ENCODE peak calls at places on chromosome 14, in eight cellular contexts. A is non-pigmented ciliary epithelial cell; P is activated T-cell treated with anti-CD3 and anti-CD28 coated beads, Interleukin-2, amount 50 U/mL, for 4 hours; I is iPS DF 19.7; Y is adrenal gland; J is stimulated activated CD4-positive, alpha-beta T cell treated with anti-CD3 and anti-CD28 coated beads, TNF-alpha, amount 100 ng/mL, for 4 hours; T is AG09309; L is EL. G is an unnamed sample.
A peak's percentile ranks its signal among the peaks of the same experiment; 100 is the strongest.

GRCh38 chr14:97172644-97173043 is 375.5 kb downstream of the VRK1 start:
- DNase-seq in A (no peak), P (no peak), I (no peak), Y (no peak), J (no peak), T (no peak), L (no peak), G (no peak)

GRCh38 chr14:76710093-76711010 is 50.9 kb upstream of the VASH1 start:
- DNase-seq in A (no peak), P (peak; percentile 9), I (no peak), Y (peak; percentile 41), J (no peak), T (no peak), L (peak; percentile 50), G (peak; percentile 49)

GRCh38 chr14:79583738-79584405 is 627.4 kb downstream of the DIO2 start:
- DNase-seq in A (no peak), P (no peak), I (no peak), Y (no peak), J (no peak), T (peak; percentile 48), L (peak; percentile 90), G (no peak)

GRCh38 chr14:98580131-98580678 is 691.8 kb downstream of the BCL11B start:
- DNase-seq in A (no peak), P (no peak), I (no peak), Y (no peak), J (no peak), T (no peak), L (no peak), G (no peak)

GRCh38 chr14:55448146-55448614 is 7.8 kb upstream of the TBPL2 start:
- DNase-seq in A (peak; percentile 89), P (no peak), I (no peak), Y (peak; percentile 73), J (no peak), T (peak; percentile 96), L (peak; percentile 98), G (no peak)

GRCh38 chr14:51302319-51303030 is 62.4 kb downstream of the TMX1 start:
- DNase-seq in A (no peak), P (no peak), I (no peak), Y (no peak), J (no peak), T (no peak), L (peak; percentile 45), G (no peak)

GRCh38 chr14:91138511-91139359 is 24.9 kb downstream of the DGLUCY start:
- DNase-seq in A (no peak), P (peak; percentile 26), I (no peak), Y (no peak), J (no peak), T (no peak), L (peak; percentile 38), G (peak; percentile 68)

GRCh38 chr14:53929871-53930685 is 26.5 kb downstream of the BMP4 start:
- DNase-seq in A (no peak), P (no peak), I (no peak), Y (peak; percentile 41), J (no peak), T (no peak), L (peak; percentile 65), G (no peak)

GRCh38 chr14:57833304-57833703 is 32.6 kb downstream of the SLC35F4 start:
- DNase-seq in A (peak; percentile 65), P (no peak), I (no peak), Y (peak; percentile 91), J (no peak), T (peak; percentile 87), L (peak; percentile 91), G (no peak)

GRCh38 chr14:39050389-39050788 is 52.6 kb downstream of the SEC23A start:
- DNase-seq in A (peak; percentile 70), P (no peak), I (no peak), Y (peak; percentile 11), J (no peak), T (peak; percentile 52), L (peak; percentile 79), G (no peak)

GRCh38 chr14:29216774-29217232 is 450.2 kb downstream of the FOXG1 start:
- DNase-seq in A (no peak), P (no peak), I (no peak), Y (no peak), J (no peak), T (no peak), L (no peak), G (no peak)

GRCh38 chr14:61540931-61541330 is 154.4 kb upstream of the HIF1A start:
- DNase-seq in A (no peak), P (no peak), I (no peak), Y (no peak), J (no peak), T (no peak), L (no peak), G (no peak)

GRCh38 chr14:94823556-94824341 is 53.8 kb upstream of the GSC start:
- DNase-seq in A (no peak), P (no peak), I (no peak), Y (no peak), J (no peak), T (no peak), L (peak; percentile 31), G (no peak)

GRCh38 chr14:93207468-93208308 is 632 bp downstream of the UBR7 start:
- DNase-seq in A (no peak), P (no peak), I (no peak), Y (peak; percentile 60), J (no peak), T (no peak), L (peak; percentile 76), G (no peak)

GRCh38 chr14:36747411-36748184 is 85.9 kb downstream of the PAX9 start:
- DNase-seq in A (no peak), P (no peak), I (no peak), Y (no peak), J (no peak), T (no peak), L (peak; percentile 14), G (no peak)

GRCh38 chr14:33932526-33933292 is 18.2 kb downstream of the EGLN3 start:
- DNase-seq in A (no peak), P (no peak), I (no peak), Y (no peak), J (no peak), T (no peak), L (no peak), G (no peak)

GRCh38 chr14:67820428-67820881 is 876 bp downstream of the RAD51B start:
- DNase-seq in A (no peak), P (no peak), I (no peak), Y (no peak), J (no peak), T (no peak), L (peak; percentile 66), G (peak; percentile 60)

GRCh38 chr14:30996892-30997659 is 28.4 kb upstream of the AP4S1 start:
- DNase-seq in A (no peak), P (no peak), I (no peak), Y (no peak), J (no peak), T (no peak), L (no peak), G (no peak)

GRCh38 chr14:76501156-76501555 is 125.2 kb downstream of the ESRRB start:
- DNase-seq in A (no peak), P (no peak), I (no peak), Y (no peak), J (no peak), T (no peak), L (no peak), G (no peak)

GRCh38 chr14:59490756-59491155 is 6.4 kb downstream of the JKAMP start:
- DNase-seq in A (no peak), P (no peak), I (no peak), Y (no peak), J (no peak), T (no peak), L (no peak), G (no peak)

GRCh38 chr14:90445011-90445410 is 48.2 kb downstream of the CALM1 start:
- DNase-seq in A (no peak), P (no peak), I (no peak), Y (no peak), J (no peak), T (no peak), L (no peak), G (no peak)

GRCh38 chr14:33689680-33690079 is 261.2 kb downstream of the EGLN3 start:
- DNase-seq in A (no peak), P (no peak), I (no peak), Y (no peak), J (no peak), T (no peak), L (no peak), G (no peak)

GRCh38 chr14:31241450-31242114 is 34.0 kb upstream of the HECTD1 start:
- DNase-seq in A (no peak), P (no peak), I (no peak), Y (no peak), J (no peak), T (no peak), L (no peak), G (no peak)

GRCh38 chr14:28780843-28781503 is 14.4 kb downstream of the FOXG1 start:
- DNase-seq in A (no peak), P (no peak), I (no peak), Y (no peak), J (no peak), T (no peak), L (no peak), G (no peak)

GRCh38 chr14:22915886-22916521 is 2.9 kb downstream of the RBM23 start:
- DNase-seq in A (no peak), P (no peak), I (no peak), Y (peak; percentile 55), J (no peak), T (no peak), L (no peak), G (no peak)

GRCh38 chr14:22977684-22978486 is 4.5 kb downstream of the AJUBA start:
- DNase-seq in A (no peak), P (no peak), I (peak; percentile 85), Y (peak; percentile 34), J (no peak), T (no peak), L (peak; percentile 97), G (no peak)

GRCh38 chr14:68089146-68089715 is 269.7 kb downstream of the RAD51B start:
- DNase-seq in A (no peak), P (no peak), I (no peak), Y (peak; percentile 16), J (no peak), T (no peak), L (no peak), G (no peak)

GRCh38 chr14:37411079-37411735 is 183.8 kb downstream of the FOXA1 start:
- DNase-seq in A (no peak), P (no peak), I (no peak), Y (no peak), J (no peak), T (no peak), L (peak; percentile 2), G (no peak)

GRCh38 chr14:34943506-34943905 is 39.3 kb upstream of the SRP54 start:
- DNase-seq in A (no peak), P (no peak), I (no peak), Y (no peak), J (no peak), T (no peak), L (no peak), G (no peak)

GRCh38 chr14:35342160-35343010 is 50.2 kb downstream of the PSMA6 start:
- DNase-seq in A (no peak), P (no peak), I (no peak), Y (peak; percentile 86), J (no peak), T (no peak), L (no peak), G (no peak)

GRCh38 chr14:58690801-58691516 is 53.2 kb downstream of the DACT1 start:
- DNase-seq in A (no peak), P (no peak), I (no peak), Y (no peak), J (no peak), T (no peak), L (no peak), G (no peak)

GRCh38 chr14:45068396-45068795 is 15.5 kb upstream of the PRPF39 start:
- DNase-seq in A (no peak), P (no peak), I (no peak), Y (no peak), J (no peak), T (no peak), L (no peak), G (no peak)

GRCh38 chr14:90517431-90517841 is 120.6 kb downstream of the CALM1 start:
- DNase-seq in A (no peak), P (no peak), I (no peak), Y (no peak), J (no peak), T (no peak), L (no peak), G (no peak)

GRCh38 chr14:21268612-21269251 is 510 bp downstream of the HNRNPC start:
- DNase-seq in A (no peak), P (peak; percentile 27), I (no peak), Y (peak; percentile 65), J (no peak), T (no peak), L (peak; percentile 57), G (no peak)